ENCODE peak calls at places on chromosomes 5 and 9, in four cellular contexts. E, A, W and J are unnamed samples.

GRCh38 chr5:134430001-134430569 is 18.4 kb upstream of the CDKN2AIPNL start:
- DNase-seq in E (no peak), A (no peak), W (no peak), J (no peak)

GRCh38 chr5:109703827-109704226 is 14.1 kb downstream of the MAN2A1 start:
- DNase-seq in E (no peak), A (no peak), W (no peak), J (no peak)

GRCh38 chr5:79962580-79963222 is 28.4 kb downstream of the MTX3 start:
- DNase-seq in E (no peak), A (no peak), W (peak; percentile 68), J (no peak)

GRCh38 chr9:74083681-74084433 is 413.3 kb upstream of the RORB start:
- DNase-seq in E (no peak), A (no peak), W (no peak), J (no peak)

GRCh38 chr5:133635051-133635450 is 22.7 kb upstream of the FSTL4 start:
- DNase-seq in E (no peak), A (no peak), W (no peak), J (no peak)

GRCh38 chr5:11494340-11494739 is 409.9 kb downstream of the CTNND2 start:
- DNase-seq in E (no peak), A (no peak), W (no peak), J (no peak)

GRCh38 chr5:171512397-171512796 is 93.0 kb downstream of the FGF18 start:
- DNase-seq in E (no peak), A (no peak), W (no peak), J (no peak)

GRCh38 chr9:33921967-33922895 is 105.3 kb downstream of the UBE2R2 start:
- DNase-seq in E (peak; percentile 7), A (no peak), W (no peak), J (no peak)

GRCh38 chr5:143791848-143792701 is 19.9 kb upstream of the HMHB1 start:
- DNase-seq in E (no peak), A (no peak), W (no peak), J (no peak)

GRCh38 chr5:77561965-77562364 is 69.8 kb upstream of the WDR41 start:
- DNase-seq in E (no peak), A (no peak), W (no peak), J (no peak)

GRCh38 chr9:92948032-92948534 is 760 bp downstream of the FGD3 start:
- DNase-seq in E (no peak), A (no peak), W (no peak), J (peak; percentile 53)

GRCh38 chr5:74434124-74434899 is 206.2 kb downstream of the ENC1 start:
- DNase-seq in E (no peak), A (no peak), W (no peak), J (no peak)

GRCh38 chr9:124450241-124450924 is at the start of gene ADGRD2:
- DNase-seq in E (no peak), A (peak; percentile 53), W (no peak), J (peak; percentile 61)

GRCh38 chr5:65482280-65482726 is 583 bp upstream of the ADAMTS6 start:
- DNase-seq in E (no peak), A (no peak), W (no peak), J (no peak)

GRCh38 chr5:111855356-111855755 is 98.4 kb upstream of the NREP start:
- DNase-seq in E (no peak), A (no peak), W (no peak), J (no peak)

GRCh38 chr5:103569313-103570060 is 6.9 kb upstream of the NUDT12 start:
- DNase-seq in E (no peak), A (no peak), W (no peak), J (no peak)

GRCh38 chr5:92429642-92430041 is 1046.5 kb upstream of the ARRDC3 start:
- DNase-seq in E (no peak), A (no peak), W (no peak), J (no peak)

GRCh38 chr5:134511796-134512660 is 13.4 kb upstream of the JADE2 start:
- DNase-seq in E (no peak), A (peak; percentile 63), W (peak; percentile 94), J (peak; percentile 86)

GRCh38 chr9:127087836-127088235 is 34.6 kb downstream of the ANGPTL2 start:
- DNase-seq in E (no peak), A (no peak), W (no peak), J (no peak)

GRCh38 chr5:173328896-173329369 is 719 bp upstream of the STC2 start:
- DNase-seq in E (peak; percentile 54), A (no peak), W (no peak), J (no peak)

GRCh38 chr5:111857067-111857466 is 100.1 kb upstream of the NREP start:
- DNase-seq in E (no peak), A (no peak), W (no peak), J (no peak)

GRCh38 chr5:177232761-177233160 is 70.8 kb downstream of the RAB24 start:
- DNase-seq in E (no peak), A (no peak), W (no peak), J (no peak)

DNA sequence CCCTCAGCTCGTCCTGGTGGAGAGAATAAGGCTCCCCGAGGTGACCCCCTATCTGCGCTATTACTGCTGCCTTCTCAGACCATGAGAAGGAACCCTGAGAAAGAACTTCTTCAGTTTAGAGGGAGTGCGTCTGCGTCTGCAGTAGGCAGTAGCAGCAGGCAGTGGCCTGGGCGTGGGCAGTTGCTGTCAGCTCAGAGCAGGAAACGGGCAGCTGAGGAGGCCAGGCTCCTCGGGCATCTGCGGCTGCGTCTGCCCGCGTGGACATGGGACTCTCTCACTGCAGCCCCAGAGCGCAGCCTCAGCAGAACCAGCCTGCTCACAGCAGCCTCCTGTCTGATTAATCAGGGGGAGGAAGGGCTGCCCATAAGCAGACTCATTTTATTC is 49.8 kb upstream of the FCN1 start:
- DNase-seq in E (no peak), A (no peak), W (no peak), J (peak; percentile 79)
- H3K9me3 ChIP-seq in E (no peaks in the 10 kb centered on the region), A (no peaks in the 10 kb centered on the region), W (no peaks in the 10 kb centered on the region), J (no peaks in the 10 kb centered on the region)

GRCh38 chr5:17989567-17989966 is 355.3 kb downstream of the TAF11L14 start:
- DNase-seq in E (no peak), A (no peak), W (no peak), J (no peak)

GRCh38 chr5:17990168-17990567 is 355.9 kb downstream of the TAF11L14 start:
- DNase-seq in E (no peak), A (no peak), W (no peak), J (no peak)

GRCh38 chr5:17992296-17992695 is 358.0 kb downstream of the TAF11L14 start:
- DNase-seq in E (no peak), A (no peak), W (no peak), J (no peak)

GRCh38 chr5:17996002-17996401 is 361.7 kb downstream of the TAF11L14 start:
- DNase-seq in E (no peak), A (no peak), W (no peak), J (no peak)

GRCh38 chr5:17991775-17992174 is 357.5 kb downstream of the TAF11L14 start:
- DNase-seq in E (no peak), A (no peak), W (no peak), J (no peak)
- TF ChIP-seq POLR2A in E (no peak), A (no peak), W (no peak), J (no peak)

GRCh38 chr9:8140557-8140956 is 341.0 kb upstream of the DMAC1 start:
- DNase-seq in E (no peak), A (no peak), W (no peak), J (no peak)
- H3K9me3 ChIP-seq in E (peaks cover 49% of the 10 kb centered on the region), A (no peaks in the 10 kb centered on the region), W (no peaks in the 10 kb centered on the region), J (no peaks in the 10 kb centered on the region)

GRCh38 chr9:136545065-136545965 is 533 bp downstream of the NOTCH1 start:
- DNase-seq in E (no peak), A (no peak), W (no peak), J (no peak)

GRCh38 chr9:136546697-136547481 is 1.0 kb upstream of the NOTCH1 start:
- DNase-seq in E (no peak), A (peak; percentile 63), W (peak; percentile 94), J (peak; percentile 85)

GRCh38 chr9:136547508-136548215 is 1.8 kb upstream of the NOTCH1 start:
- DNase-seq in E (no peak), A (no peak), W (no peak), J (no peak)

GRCh38 chr9:136544549-136545064 is 1.2 kb downstream of the NOTCH1 start:
- DNase-seq in E (no peak), A (no peak), W (no peak), J (no peak)

DNA sequence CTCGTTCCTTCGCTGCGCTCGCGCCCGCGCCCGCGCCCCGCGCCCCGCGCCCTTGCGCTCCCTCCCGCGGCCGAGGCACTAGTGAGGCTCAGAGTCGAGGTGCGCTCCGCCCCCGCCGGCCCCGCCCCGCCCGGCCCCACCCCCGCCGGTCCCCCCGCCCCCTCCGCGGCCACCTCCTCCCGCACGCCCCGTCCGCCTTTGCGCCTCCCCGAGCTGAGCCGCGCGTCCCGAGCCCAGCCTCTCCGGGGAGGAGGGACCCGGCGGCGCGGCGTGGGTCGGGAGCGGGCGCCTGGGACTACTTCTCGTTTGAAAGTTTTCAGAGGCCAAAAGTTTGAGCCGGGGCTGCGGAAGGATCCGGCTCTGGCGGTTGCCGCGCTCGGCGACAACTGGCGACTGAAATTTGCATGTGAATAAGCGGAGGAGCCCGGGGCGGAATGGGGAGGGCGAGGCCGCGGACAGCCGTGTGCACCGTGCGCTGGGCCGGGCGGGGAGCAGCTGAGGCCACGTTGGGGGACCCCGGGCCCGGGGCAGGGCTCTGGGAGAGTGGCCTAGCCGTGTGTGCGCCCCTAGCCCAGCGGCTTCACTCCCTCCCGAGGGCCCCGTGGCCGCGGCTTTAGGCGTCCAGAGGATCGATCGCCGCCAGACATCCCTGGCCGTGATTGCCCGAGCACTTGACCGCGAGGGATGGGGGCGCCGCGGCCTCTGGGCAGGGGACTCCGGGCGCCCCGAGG is at the start of gene NOTCH1:
- DNase-seq in E (peak; percentile 87), A (peak; percentile 89), W (peak; percentile 98), J (peak; percentile 94)
- TF ChIP-seq POLR2A in E (no peak), A (no peak), W (peak; percentile 68), J (no peak)